ENCODE peak calls at places on chromosome 15, in ten cellular contexts. One of them, this sample, is unnamed.

GRCh38 chr15:70098461-70099166 is 897 bp upstream of the TLE3 start:
- DNase-seq in fibroblast of lung: peak
- DNase-seq in colonic mucosa: peak
- DNase-seq in right atrium auricular region: no peak
- DNase-seq in AG09309: no peak
- DNase-seq in H9: peak
- DNase-seq in PC-9: no peak
- DNase-seq in Calu3: peak
- DNase-seq in HFFc6: no peak
- DNase-seq in progenitor cell of endocrine pancreas: peak
- DNase-seq in this sample: no peak

GRCh38 chr15:91867581-91868026 is 14.1 kb downstream of the SLCO3A1 start:
- DNase-seq in H9: peak
- DNase-seq in PC-9: peak
- DNase-seq in right atrium auricular region: peak
- DNase-seq in Calu3: peak
- DNase-seq in AG09309: peak
- DNase-seq in colonic mucosa: peak
- DNase-seq in fibroblast of lung: peak
- DNase-seq in progenitor cell of endocrine pancreas: no peak
- DNase-seq in HFFc6: peak
- DNase-seq in this sample: peak

GRCh38 chr15:101651753-101652097 is 456 bp downstream of the TM2D3 start:
- DNase-seq in HFFc6: no peak
- DNase-seq in colonic mucosa: peak
- DNase-seq in progenitor cell of endocrine pancreas: no peak
- DNase-seq in Calu3: no peak
- DNase-seq in fibroblast of lung: peak
- DNase-seq in H9: no peak
- DNase-seq in right atrium auricular region: no peak
- DNase-seq in PC-9: no peak
- DNase-seq in AG09309: no peak
- DNase-seq in this sample: no peak

GRCh38 chr15:62637498-62637897 is 405.0 kb upstream of the TPM1 start:
- DNase-seq in Calu3: no peak
- DNase-seq in HFFc6: no peak
- DNase-seq in fibroblast of lung: peak
- DNase-seq in PC-9: no peak
- DNase-seq in right atrium auricular region: no peak
- DNase-seq in AG09309: no peak
- DNase-seq in colonic mucosa: no peak
- DNase-seq in progenitor cell of endocrine pancreas: no peak
- DNase-seq in H9: no peak
- DNase-seq in this sample: no peak

GRCh38 chr15:62307551-62307950 is 142.5 kb upstream of the C2CD4B start:
- DNase-seq in fibroblast of lung: peak
- DNase-seq in HFFc6: peak
- DNase-seq in colonic mucosa: no peak
- DNase-seq in AG09309: peak
- DNase-seq in Calu3: no peak
- DNase-seq in PC-9: no peak
- DNase-seq in progenitor cell of endocrine pancreas: no peak
- DNase-seq in H9: no peak
- DNase-seq in right atrium auricular region: no peak
- DNase-seq in this sample: no peak

GRCh38 chr15:31304736-31305365 is 21.8 kb upstream of the KLF13 start:
- DNase-seq in AG09309: no peak
- DNase-seq in right atrium auricular region: peak
- DNase-seq in H9: no peak
- DNase-seq in colonic mucosa: no peak
- DNase-seq in HFFc6: no peak
- DNase-seq in progenitor cell of endocrine pancreas: no peak
- DNase-seq in PC-9: no peak
- DNase-seq in Calu3: no peak
- DNase-seq in fibroblast of lung: no peak
- DNase-seq in this sample: no peak

GRCh38 chr15:76181705-76182107 is 121.9 kb downstream of the TMEM266 start:
- DNase-seq in colonic mucosa: no peak
- DNase-seq in AG09309: no peak
- DNase-seq in right atrium auricular region: no peak
- DNase-seq in H9: no peak
- DNase-seq in Calu3: no peak
- DNase-seq in PC-9: no peak
- DNase-seq in fibroblast of lung: no peak
- DNase-seq in progenitor cell of endocrine pancreas: no peak
- DNase-seq in HFFc6: no peak
- DNase-seq in this sample: no peak

GRCh38 chr15:86213888-86214287 is 134.2 kb downstream of the AGBL1 start:
- DNase-seq in H9: no peak
- DNase-seq in progenitor cell of endocrine pancreas: no peak
- DNase-seq in fibroblast of lung: no peak
- DNase-seq in HFFc6: no peak
- DNase-seq in Calu3: no peak
- DNase-seq in AG09309: no peak
- DNase-seq in colonic mucosa: no peak
- DNase-seq in PC-9: no peak
- DNase-seq in right atrium auricular region: no peak
- DNase-seq in this sample: no peak

GRCh38 chr15:89139613-89140499 is 51.6 kb downstream of the ABHD2 start:
- DNase-seq in fibroblast of lung: no peak
- DNase-seq in PC-9: no peak
- DNase-seq in right atrium auricular region: no peak
- DNase-seq in AG09309: no peak
- DNase-seq in Calu3: no peak
- DNase-seq in HFFc6: no peak
- DNase-seq in colonic mucosa: no peak
- DNase-seq in progenitor cell of endocrine pancreas: no peak
- DNase-seq in H9: no peak
- DNase-seq in this sample: no peak

GRCh38 chr15:28929200-28929599 is 43.4 kb downstream of the APBA2 start:
- DNase-seq in Calu3: no peak
- DNase-seq in right atrium auricular region: no peak
- DNase-seq in colonic mucosa: no peak
- DNase-seq in H9: no peak
- DNase-seq in PC-9: no peak
- DNase-seq in AG09309: no peak
- DNase-seq in fibroblast of lung: no peak
- DNase-seq in HFFc6: no peak
- DNase-seq in progenitor cell of endocrine pancreas: no peak
- DNase-seq in this sample: no peak

GRCh38 chr15:66237513-66238235 is 15.9 kb downstream of the MEGF11 start:
- DNase-seq in progenitor cell of endocrine pancreas: no peak
- DNase-seq in colonic mucosa: no peak
- DNase-seq in Calu3: no peak
- DNase-seq in H9: no peak
- DNase-seq in HFFc6: no peak
- DNase-seq in PC-9: no peak
- DNase-seq in fibroblast of lung: no peak
- DNase-seq in AG09309: no peak
- DNase-seq in right atrium auricular region: no peak
- DNase-seq in this sample: no peak

GRCh38 chr15:79243723-79244122 is 38.8 kb upstream of the ANKRD34C start:
- DNase-seq in colonic mucosa: no peak
- DNase-seq in HFFc6: no peak
- DNase-seq in right atrium auricular region: peak
- DNase-seq in Calu3: no peak
- DNase-seq in AG09309: no peak
- DNase-seq in H9: no peak
- DNase-seq in PC-9: no peak
- DNase-seq in fibroblast of lung: no peak
- DNase-seq in progenitor cell of endocrine pancreas: no peak
- DNase-seq in this sample: no peak

GRCh38 chr15:75810874-75811498 is 32.3 kb upstream of the UBE2Q2 start:
- DNase-seq in fibroblast of lung: no peak
- DNase-seq in PC-9: no peak
- DNase-seq in HFFc6: no peak
- DNase-seq in progenitor cell of endocrine pancreas: no peak
- DNase-seq in Calu3: no peak
- DNase-seq in AG09309: no peak
- DNase-seq in H9: no peak
- DNase-seq in colonic mucosa: no peak
- DNase-seq in right atrium auricular region: no peak
- DNase-seq in this sample: no peak

GRCh38 chr15:91281991-91282390 is 181.9 kb downstream of the SV2B start:
- DNase-seq in right atrium auricular region: no peak
- DNase-seq in fibroblast of lung: no peak
- DNase-seq in H9: no peak
- DNase-seq in HFFc6: no peak
- DNase-seq in PC-9: no peak
- DNase-seq in colonic mucosa: no peak
- DNase-seq in AG09309: no peak
- DNase-seq in progenitor cell of endocrine pancreas: no peak
- DNase-seq in Calu3: no peak
- DNase-seq in this sample: no peak

GRCh38 chr15:37015025-37015424 is 85.3 kb downstream of the MEIS2 start:
- DNase-seq in H9: no peak
- DNase-seq in progenitor cell of endocrine pancreas: no peak
- DNase-seq in HFFc6: no peak
- DNase-seq in colonic mucosa: no peak
- DNase-seq in PC-9: no peak
- DNase-seq in fibroblast of lung: peak
- DNase-seq in Calu3: no peak
- DNase-seq in right atrium auricular region: peak
- DNase-seq in AG09309: peak
- DNase-seq in this sample: peak

GRCh38 chr15:48360841-48361240 is 29.6 kb downstream of the DUT start:
- DNase-seq in right atrium auricular region: no peak
- DNase-seq in colonic mucosa: no peak
- DNase-seq in H9: no peak
- DNase-seq in fibroblast of lung: peak
- DNase-seq in AG09309: no peak
- DNase-seq in HFFc6: no peak
- DNase-seq in PC-9: no peak
- DNase-seq in Calu3: peak
- DNase-seq in progenitor cell of endocrine pancreas: no peak
- DNase-seq in this sample: no peak

GRCh38 chr15:26325495-26325894 is 447.4 kb downstream of the GABRB3 start:
- DNase-seq in colonic mucosa: no peak
- DNase-seq in progenitor cell of endocrine pancreas: no peak
- DNase-seq in right atrium auricular region: no peak
- DNase-seq in AG09309: no peak
- DNase-seq in HFFc6: no peak
- DNase-seq in Calu3: no peak
- DNase-seq in PC-9: no peak
- DNase-seq in fibroblast of lung: no peak
- DNase-seq in H9: peak
- DNase-seq in this sample: no peak

GRCh38 chr15:75425966-75426500 is 25.5 kb downstream of the SIN3A start:
- DNase-seq in progenitor cell of endocrine pancreas: no peak
- DNase-seq in Calu3: no peak
- DNase-seq in H9: no peak
- DNase-seq in fibroblast of lung: no peak
- DNase-seq in colonic mucosa: no peak
- DNase-seq in right atrium auricular region: no peak
- DNase-seq in HFFc6: no peak
- DNase-seq in PC-9: no peak
- DNase-seq in AG09309: no peak
- DNase-seq in this sample: no peak

GRCh38 chr15:63236272-63236671 is 41.1 kb upstream of the APH1B start:
- DNase-seq in fibroblast of lung: peak
- DNase-seq in Calu3: no peak
- DNase-seq in PC-9: no peak
- DNase-seq in AG09309: no peak
- DNase-seq in H9: no peak
- DNase-seq in progenitor cell of endocrine pancreas: no peak
- DNase-seq in HFFc6: no peak
- DNase-seq in right atrium auricular region: no peak
- DNase-seq in colonic mucosa: no peak
- DNase-seq in this sample: peak

DNA sequence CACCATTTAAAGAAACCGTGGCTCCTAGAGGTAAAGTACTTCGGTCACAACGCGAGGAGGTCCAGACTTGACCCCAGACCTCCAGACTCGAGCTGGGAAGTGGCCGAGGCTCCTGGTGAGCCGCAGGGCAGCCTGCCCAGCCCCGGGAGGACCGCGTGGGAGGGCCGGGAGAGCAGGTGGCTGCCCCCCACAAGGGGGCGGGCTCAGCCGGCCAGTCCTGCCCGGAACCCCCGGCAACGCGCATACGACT is at the start of gene SLC27A2:
- DNase-seq in PC-9: peak
- DNase-seq in fibroblast of lung: no peak
- DNase-seq in colonic mucosa: peak
- DNase-seq in right atrium auricular region: no peak
- DNase-seq in Calu3: peak
- DNase-seq in progenitor cell of endocrine pancreas: peak
- DNase-seq in H9: peak
- DNase-seq in AG09309: no peak
- DNase-seq in HFFc6: no peak
- DNase-seq in this sample: no peak
- TF ChIP-seq CTCF in PC-9: peak
- TF ChIP-seq CTCF in fibroblast of lung: peak
- TF ChIP-seq CTCF in colonic mucosa: peak
- TF ChIP-seq CTCF in right atrium auricular region: peak
- TF ChIP-seq CTCF in Calu3: no peak
- TF ChIP-seq CTCF in progenitor cell of endocrine pancreas: peak
- TF ChIP-seq CTCF in H9: peak
- TF ChIP-seq CTCF in AG09309: peak
- TF ChIP-seq CTCF in HFFc6: peak
- TF ChIP-seq CTCF in this sample: peak

GRCh38 chr15:72902245-72902928 is 118.8 kb upstream of the ADPGK start:
- DNase-seq in Calu3: peak
- DNase-seq in right atrium auricular region: peak
- DNase-seq in H9: no peak
- DNase-seq in progenitor cell of endocrine pancreas: no peak
- DNase-seq in AG09309: peak
- DNase-seq in PC-9: no peak
- DNase-seq in colonic mucosa: peak
- DNase-seq in HFFc6: peak
- DNase-seq in fibroblast of lung: peak
- DNase-seq in this sample: peak
- TF ChIP-seq CTCF in Calu3: no peak
- TF ChIP-seq CTCF in right atrium auricular region: peak
- TF ChIP-seq CTCF in H9: no peak
- TF ChIP-seq CTCF in progenitor cell of endocrine pancreas: no peak
- TF ChIP-seq CTCF in AG09309: no peak
- TF ChIP-seq CTCF in PC-9: no peak
- TF ChIP-seq CTCF in colonic mucosa: no peak
- TF ChIP-seq CTCF in HFFc6: no peak
- TF ChIP-seq CTCF in fibroblast of lung: no peak
- TF ChIP-seq CTCF in this sample: no peak

GRCh38 chr15:68650901-68651709 is 72.3 kb downstream of the CORO2B start:
- DNase-seq in HFFc6: no peak
- DNase-seq in AG09309: no peak
- DNase-seq in fibroblast of lung: no peak
- DNase-seq in Calu3: peak
- DNase-seq in colonic mucosa: peak
- DNase-seq in right atrium auricular region: no peak
- DNase-seq in PC-9: no peak
- DNase-seq in H9: peak
- DNase-seq in progenitor cell of endocrine pancreas: peak
- DNase-seq in this sample: no peak
- TF ChIP-seq CTCF in HFFc6: peak
- TF ChIP-seq CTCF in AG09309: peak
- TF ChIP-seq CTCF in fibroblast of lung: peak
- TF ChIP-seq CTCF in Calu3: peak
- TF ChIP-seq CTCF in colonic mucosa: peak
- TF ChIP-seq CTCF in right atrium auricular region: peak
- TF ChIP-seq CTCF in PC-9: peak
- TF ChIP-seq CTCF in H9: peak
- TF ChIP-seq CTCF in progenitor cell of endocrine pancreas: peak
- TF ChIP-seq CTCF in this sample: peak

GRCh38 chr15:42736793-42737528 is at the start of gene CDAN1:
- DNase-seq in AG09309: peak
- DNase-seq in Calu3: peak
- DNase-seq in PC-9: peak
- DNase-seq in fibroblast of lung: peak
- DNase-seq in colonic mucosa: peak
- DNase-seq in right atrium auricular region: peak
- DNase-seq in H9: peak
- DNase-seq in HFFc6: peak
- DNase-seq in progenitor cell of endocrine pancreas: peak
- DNase-seq in this sample: peak
- TF ChIP-seq CTCF in AG09309: no peak
- TF ChIP-seq CTCF in Calu3: no peak
- TF ChIP-seq CTCF in PC-9: no peak
- TF ChIP-seq CTCF in fibroblast of lung: no peak
- TF ChIP-seq CTCF in colonic mucosa: no peak
- TF ChIP-seq CTCF in right atrium auricular region: peak
- TF ChIP-seq CTCF in H9: no peak
- TF ChIP-seq CTCF in HFFc6: no peak
- TF ChIP-seq CTCF in progenitor cell of endocrine pancreas: peak
- TF ChIP-seq CTCF in this sample: no peak